ENCODE peak calls at places on chromosomes 1 and 21, in seven cellular contexts. Y is colonic mucosa, M is endothelial cell of umbilical vein, B is breast epithelium, G is pancreas, S is Panc1, V is H1. I is an unnamed sample.

GRCh38 chr1:214719207-214719606 is 116.2 kb downstream of the CENPF start:
- DNase-seq in Y (no peak), M (no peak), S (no peak), B (no peak), G (no peak), V (no peak), I (no peak)

GRCh38 chr1:204507317-204508105 is 8.7 kb upstream of the MDM4 start:
- DNase-seq in M (peak; percentile 36), B (no peak), S (no peak), G (no peak), Y (peak; percentile 50), V (peak; percentile 88), I (peak; percentile 62)

GRCh38 chr1:90187186-90187585 is 192.3 kb downstream of the ZNF326 start:
- DNase-seq in G (no peak), S (no peak), Y (no peak), M (no peak), B (no peak), V (no peak), I (no peak)

GRCh38 chr1:230279583-230279945 is 146.6 kb downstream of the PGBD5 start:
- DNase-seq in B (peak; percentile 40), M (no peak), S (no peak), G (no peak), Y (no peak), V (no peak), I (no peak)

GRCh38 chr1:206935491-206936067 is 10.7 kb downstream of the PIGR start:
- DNase-seq in S (no peak), V (peak; percentile 83), B (no peak), M (peak; percentile 25), G (peak; percentile 49), Y (no peak), I (no peak)

GRCh38 chr1:20601123-20601825 is 12.4 kb downstream of the CDA start:
- DNase-seq in M (peak; percentile 54), Y (no peak), B (no peak), G (no peak), V (no peak), S (no peak), I (no peak)

GRCh38 chr1:153565529-153566374 is at the start of gene S100A2:
- DNase-seq in S (peak; percentile 85), V (no peak), M (peak; percentile 84), B (no peak), G (no peak), Y (peak; percentile 61), I (peak; percentile 65)

GRCh38 chr1:200588698-200589097 is 31.9 kb downstream of the KIF14 start:
- DNase-seq in G (no peak), V (no peak), M (no peak), Y (no peak), S (no peak), B (no peak), I (no peak)

GRCh38 chr1:151371340-151371739 is 1.2 kb downstream of the SELENBP1 start:
- DNase-seq in Y (peak; percentile 82), V (no peak), G (peak; percentile 75), M (no peak), B (no peak), S (no peak), I (peak; percentile 32)

GRCh38 chr1:85339089-85339488 is 62.7 kb upstream of the BCL10 start:
- DNase-seq in Y (no peak), M (peak; percentile 90), V (no peak), G (no peak), B (no peak), S (no peak), I (no peak)

GRCh38 chr1:218659911-218660677 is 315.0 kb downstream of the TGFB2 start:
- DNase-seq in Y (no peak), V (no peak), B (no peak), G (no peak), S (no peak), M (no peak), I (peak; percentile 87)

GRCh38 chr1:228416217-228416971 is at the start of gene TRIM17:
- DNase-seq in G (no peak), B (no peak), Y (no peak), S (no peak), V (peak; percentile 89), M (no peak), I (no peak)

GRCh38 chr1:208107817-208108608 is 136.2 kb downstream of the PLXNA2 start:
- DNase-seq in B (no peak), S (no peak), M (peak; percentile 49), G (no peak), V (no peak), Y (no peak), I (peak; percentile 96)

GRCh38 chr1:17682403-17682802 is 72.7 kb upstream of the ACTL8 start:
- DNase-seq in G (no peak), M (no peak), Y (no peak), B (no peak), V (no peak), S (no peak), I (no peak)

GRCh38 chr1:54403808-54404261 is 2.4 kb downstream of the SSBP3 start:
- DNase-seq in Y (no peak), G (no peak), V (no peak), S (no peak), M (peak; percentile 62), B (no peak), I (no peak)

GRCh38 chr1:44294588-44295007 is 60.5 kb downstream of the ERI3 start:
- DNase-seq in S (no peak), B (no peak), G (no peak), V (peak; percentile 61), Y (peak; percentile 76), M (no peak), I (no peak)

GRCh38 chr1:35231287-35231686 is 37.2 kb upstream of the ZMYM4 start:
- DNase-seq in M (no peak), S (no peak), B (no peak), Y (no peak), V (no peak), G (no peak), I (no peak)
- H3K27ac ChIP-seq in M (no peak overlapping the region), S (no peak overlapping the region), B (no peak overlapping the region), Y (no peak overlapping the region), V (no peak overlapping the region), G (no peak overlapping the region), I (no peak overlapping the region)

GRCh38 chr1:14598007-14598497 is 433 bp upstream of the KAZN start:
- DNase-seq in V (peak; percentile 74), M (no peak), G (no peak), S (no peak), B (no peak), Y (no peak), I (no peak)

GRCh38 chr1:14598498-14599172 is at the start of gene KAZN:
- DNase-seq in V (peak; percentile 83), Y (peak; percentile 18), S (no peak), G (no peak), B (no peak), M (no peak), I (no peak)

GRCh38 chr1:14600405-14601150 is 2.1 kb downstream of the KAZN start:
- DNase-seq in V (no peak), M (no peak), G (no peak), B (no peak), S (no peak), Y (no peak), I (no peak)

GRCh38 chr1:14599787-14600186 is 1.3 kb downstream of the KAZN start:
- DNase-seq in V (no peak), B (no peak), G (no peak), S (no peak), Y (no peak), M (no peak), I (no peak)

GRCh38 chr1:14599173-14599754 is 779 bp downstream of the KAZN start:
- DNase-seq in S (no peak), Y (no peak), V (peak; percentile 69), G (no peak), M (no peak), B (no peak), I (no peak)
- TF ChIP-seq CTCF in S (no peak), Y (no peak), V (no peak), G (no peak), M (no peak), B (no peak), I (no peak)

GRCh38 chr1:184389446-184389845 is 2.6 kb downstream of the C1orf21 start:
- DNase-seq in S (no peak), B (no peak), Y (no peak), G (no peak), M (no peak), V (no peak), I (no peak)

GRCh38 chr1:184387871-184388670 is 1.2 kb downstream of the C1orf21 start:
- DNase-seq in B (no peak), S (no peak), G (peak; percentile 23), Y (peak; percentile 63), M (peak; percentile 56), V (no peak), I (peak; percentile 69)

GRCh38 chr1:184390889-184391288 is 4.1 kb downstream of the C1orf21 start:
- DNase-seq in S (no peak), V (no peak), B (no peak), M (no peak), Y (no peak), G (no peak), I (no peak)

GRCh38 chr1:184387069-184387870 is 441 bp downstream of the C1orf21 start:
- DNase-seq in G (peak; percentile 31), V (peak; percentile 67), S (no peak), B (peak; percentile 55), M (peak; percentile 6), Y (peak; percentile 55), I (no peak)

GRCh38 chr1:184388671-184389292 is 2.0 kb downstream of the C1orf21 start:
- DNase-seq in Y (peak; percentile 34), B (no peak), S (no peak), G (no peak), V (no peak), M (no peak), I (no peak)
- H3K4me3 ChIP-seq in Y (peak overlapping the region; percentile 80), B (peak overlapping the region; percentile 98), S (no peak overlapping the region), G (no peak overlapping the region), V (peak overlapping the region; percentile 83), M (no peak overlapping the region), I (peak overlapping the region; percentile 84)

GRCh38 chr1:178683304-178683703 is 41.7 kb upstream of the RALGPS2 start:
- DNase-seq in S (no peak), Y (no peak), M (no peak), B (no peak), G (no peak), V (no peak), I (no peak)
- H3K27ac ChIP-seq in S (no peak overlapping the region), Y (no peak overlapping the region), M (peak overlapping the region; percentile 98), B (no peak overlapping the region), G (no peak overlapping the region), V (no peak overlapping the region), I (peak overlapping the region; percentile 96)

GRCh38 chr21:37916795-37917142 is 512 bp upstream of the KCNJ6 start:
- DNase-seq in Y (no peak), B (no peak), S (no peak), G (no peak), V (peak; percentile 89), M (no peak), I (no peak)
- TF ChIP-seq CTCF in Y (peak; percentile 8), B (no peak), S (peak; percentile 37), G (no peak), V (peak; percentile 92), M (no peak), I (no peak)

I was measured in PC-9.